ENCODE peak calls at places on chromosomes 12 and 14, in five cellular contexts. G is activated CD8-positive, alpha-beta memory T cell treated with anti-CD3 and anti-CD28 coated beads, Interleukin-2, amount 50 U/mL, for 48 hours; X is amygdala; L is EL; C is NCI-H2029. J is an unnamed sample.

GRCh38 chr12:81078469-81079196 is 754 bp downstream of the ACSS3 start:
- DNase-seq in X (no peak), G (no peak), C (no peak), L (peak; percentile 66), J (peak; percentile 66)

GRCh38 chr12:38053113-38053512 is 263.5 kb upstream of the ALG10B start:
- DNase-seq in X (no peak), G (no peak), C (no peak), L (no peak), J (no peak)

GRCh38 chr12:54051081-54051912 is 2.3 kb upstream of the HOXC4 start:
- DNase-seq in X (no peak), L (no peak), G (no peak), C (no peak), J (no peak)

GRCh38 chr14:88562532-88562830 is 356 bp upstream of the ZC3H14 start:
- DNase-seq in X (no peak), C (no peak), G (no peak), L (no peak), J (no peak)

GRCh38 chr14:78254911-78255431 is 84.8 kb downstream of the NRXN3 start:
- DNase-seq in G (peak; percentile 71), L (peak; percentile 84), X (no peak), C (peak; percentile 65), J (peak; percentile 86)

GRCh38 chr12:112782921-112783320 is 8.6 kb upstream of the RPH3A start:
- DNase-seq in C (no peak), G (no peak), X (no peak), L (no peak), J (no peak)

GRCh38 chr14:75831455-75831854 is 150.3 kb downstream of the TGFB3 start:
- DNase-seq in X (no peak), C (peak; percentile 70), G (peak; percentile 52), L (peak; percentile 73), J (peak; percentile 91)

GRCh38 chr12:4202482-4202881 is 71.1 kb upstream of the CCND2 start:
- DNase-seq in C (no peak), G (no peak), X (no peak), L (no peak), J (no peak)

GRCh38 chr12:110199360-110200123 is 75.4 kb downstream of the IFT81 start:
- DNase-seq in L (peak; percentile 60), X (no peak), G (no peak), C (no peak), J (peak; percentile 80)

GRCh38 chr12:40942326-40942725 is 245.8 kb upstream of the PDZRN4 start:
- DNase-seq in L (peak; percentile 3), X (no peak), G (no peak), C (no peak), J (peak; percentile 81)

GRCh38 chr12:108447168-108447840 is 67.8 kb upstream of the FICD start:
- DNase-seq in C (no peak), G (no peak), L (peak; percentile 16), X (no peak), J (no peak)

GRCh38 chr14:75247286-75247922 is 31.2 kb upstream of the FOS start:
- DNase-seq in L (no peak), G (peak; percentile 76), X (no peak), C (no peak), J (no peak)

GRCh38 chr14:98946995-98947394 is 325.0 kb downstream of the BCL11B start:
- DNase-seq in L (no peak), C (no peak), X (no peak), G (peak; percentile 26), J (peak; percentile 59)

GRCh38 chr14:55746533-55746932 is 166.5 kb downstream of the KTN1 start:
- DNase-seq in G (no peak), X (no peak), L (no peak), C (no peak), J (peak; percentile 54)

GRCh38 chr12:132949936-132950837 is 5.9 kb downstream of the ZNF605 start:
- DNase-seq in G (no peak), L (no peak), C (no peak), X (no peak), J (no peak)

GRCh38 chr12:81859521-81859920 is 100.4 kb upstream of the PPFIA2 start:
- DNase-seq in X (no peak), C (no peak), G (no peak), L (no peak), J (peak; percentile 17)

GRCh38 chr12:67327466-67327865 is 58.3 kb downstream of the CAND1 start:
- DNase-seq in G (no peak), C (peak; percentile 52), L (no peak), X (no peak), J (no peak)

GRCh38 chr12:117236456-117237001 is 46.3 kb upstream of the FBXO21 start:
- DNase-seq in X (peak; percentile 68), G (peak; percentile 99), L (peak; percentile 61), C (peak; percentile 59), J (peak; percentile 73)

GRCh38 chr12:117361312-117361670 is at the start of gene NOS1:
- DNase-seq in G (no peak), L (no peak), C (no peak), X (no peak), J (no peak)

GRCh38 chr14:43735926-43736325 is 771.2 kb downstream of the FSCB start:
- DNase-seq in X (no peak), C (no peak), G (no peak), L (no peak), J (no peak)

GRCh38 chr14:104638190-104638589 is 33.6 kb upstream of the TMEM179 start:
- DNase-seq in C (no peak), L (no peak), G (no peak), X (no peak), J (no peak)

J was measured in astrocyte of the hippocampus.